ENCODE peak calls at places on chromosome 15, in nine cellular contexts. F is cardiac muscle cell; Q is T-cell; U is kidney glomerular epithelial cell; Z is cerebellar cortex; G is astrocyte of the cerebellum; M is activated T-cell treated with anti-CD3 and anti-CD28 coated beads, Interleukin-2, amount 50 U/mL, for 48 hours; H is colonic mucosa; O is activated CD8-positive, alpha-beta T cell treated with anti-CD3 and anti-CD28 coated beads for 36 hours. D is an unnamed sample.

GRCh38 chr15:55230953-55231352 is 34.2 kb upstream of the RSL24D1 start:
- DNase-seq in F (no peak), Q (no peak), U (no peak), Z (no peak), G (no peak), M (no peak), H (no peak), O (no peak), D (no peak)

GRCh38 chr15:40702077-40702476 is 7.1 kb downstream of the RAD51 start:
- DNase-seq in F (no peak), Q (no peak), U (no peak), Z (peak), G (no peak), M (no peak), H (no peak), O (no peak), D (peak)

GRCh38 chr15:65595960-65596359 is 15.0 kb downstream of the INTS14 start:
- DNase-seq in F (peak), Q (peak), U (no peak), Z (peak), G (no peak), M (no peak), H (no peak), O (peak), D (peak)

GRCh38 chr15:93001881-93002280 is 87.1 kb downstream of the RGMA start:
- DNase-seq in F (no peak), Q (no peak), U (no peak), Z (no peak), G (no peak), M (no peak), H (no peak), O (no peak), D (no peak)

GRCh38 chr15:56356616-56357015 is 8.6 kb upstream of the TEX9 start:
- DNase-seq in F (no peak), Q (no peak), U (no peak), Z (no peak), G (peak), M (no peak), H (no peak), O (no peak), D (no peak)

GRCh38 chr15:83204697-83205096 is 2.9 kb downstream of the HDGFL3 start:
- DNase-seq in F (peak), Q (no peak), U (no peak), Z (peak), G (no peak), M (no peak), H (no peak), O (no peak), D (no peak)

GRCh38 chr15:65212097-65212496 is 824 bp upstream of the CILP start:
- DNase-seq in F (peak), Q (peak), U (no peak), Z (no peak), G (no peak), M (peak), H (no peak), O (peak), D (no peak)

GRCh38 chr15:72231847-72232461 is 964 bp upstream of the PKM start:
- DNase-seq in F (peak), Q (peak), U (peak), Z (peak), G (peak), M (no peak), H (peak), O (peak), D (no peak)

GRCh38 chr15:38593523-38593922 is 28.9 kb upstream of the RASGRP1 start:
- DNase-seq in F (peak), Q (no peak), U (no peak), Z (no peak), G (no peak), M (no peak), H (no peak), O (no peak), D (no peak)

GRCh38 chr15:68315495-68316007 is 38.0 kb downstream of the FEM1B start:
- DNase-seq in F (no peak), Q (no peak), U (no peak), Z (peak), G (peak), M (no peak), H (no peak), O (no peak), D (no peak)

GRCh38 chr15:40454904-40455391 is 14.2 kb downstream of the BAHD1 start:
- DNase-seq in F (no peak), Q (no peak), U (peak), Z (no peak), G (no peak), M (no peak), H (no peak), O (peak), D (no peak)

GRCh38 chr15:58282060-58282708 is 144.0 kb downstream of the AQP9 start:
- DNase-seq in F (no peak), Q (no peak), U (no peak), Z (no peak), G (no peak), M (no peak), H (no peak), O (no peak), D (no peak)

GRCh38 chr15:38058596-38059075 is 124.2 kb downstream of the TMCO5A start:
- DNase-seq in F (no peak), Q (no peak), U (no peak), Z (no peak), G (no peak), M (no peak), H (no peak), O (no peak), D (no peak)

D was measured in immature natural killer cell.